ENCODE peak calls at places on chromosome 17, in nine cellular contexts. One of them, this sample, is unnamed.

GRCh38 chr17:30956764-30957374 is 14.0 kb upstream of the RNF135 start:
- DNase-seq in brain microvascular endothelial cell: no peak
- DNase-seq in AG10803: no peak
- DNase-seq in AG04449: no peak
- DNase-seq in mucosa of descending colon: no peak
- DNase-seq in AG09319: no peak
- DNase-seq in CD4-positive, alpha-beta T cell: no peak
- DNase-seq in gastrocnemius medialis: no peak
- DNase-seq in A549: no peak
- DNase-seq in this sample: no peak

GRCh38 chr17:50381260-50381815 is 8.3 kb downstream of the EME1 start:
- DNase-seq in AG09319: no peak
- DNase-seq in CD4-positive, alpha-beta T cell: no peak
- DNase-seq in AG10803: no peak
- DNase-seq in gastrocnemius medialis: no peak
- DNase-seq in brain microvascular endothelial cell: no peak
- DNase-seq in mucosa of descending colon: no peak
- DNase-seq in A549: no peak
- DNase-seq in AG04449: no peak
- DNase-seq in this sample: no peak

GRCh38 chr17:83073389-83074063 is 5.9 kb upstream of the METRNL start:
- DNase-seq in AG04449: no peak
- DNase-seq in AG09319: no peak
- DNase-seq in AG10803: no peak
- DNase-seq in gastrocnemius medialis: no peak
- DNase-seq in brain microvascular endothelial cell: no peak
- DNase-seq in A549: no peak
- DNase-seq in CD4-positive, alpha-beta T cell: no peak
- DNase-seq in mucosa of descending colon: peak; percentile 88
- DNase-seq in this sample: no peak

GRCh38 chr17:34974179-34974578 is 6.1 kb upstream of the LIG3 start:
- DNase-seq in AG04449: no peak
- DNase-seq in CD4-positive, alpha-beta T cell: no peak
- DNase-seq in A549: no peak
- DNase-seq in brain microvascular endothelial cell: no peak
- DNase-seq in mucosa of descending colon: no peak
- DNase-seq in gastrocnemius medialis: no peak
- DNase-seq in AG09319: no peak
- DNase-seq in AG10803: no peak
- DNase-seq in this sample: no peak

GRCh38 chr17:7903154-7904103 is 12.7 kb downstream of the RNF227 start:
- DNase-seq in brain microvascular endothelial cell: peak; percentile 14
- DNase-seq in mucosa of descending colon: no peak
- DNase-seq in AG10803: no peak
- DNase-seq in gastrocnemius medialis: no peak
- DNase-seq in A549: no peak
- DNase-seq in CD4-positive, alpha-beta T cell: no peak
- DNase-seq in AG04449: no peak
- DNase-seq in AG09319: no peak
- DNase-seq in this sample: no peak

GRCh38 chr17:81685108-81685507 is 1.3 kb downstream of the HGS start:
- DNase-seq in CD4-positive, alpha-beta T cell: peak; percentile 21
- DNase-seq in AG09319: no peak
- DNase-seq in AG04449: peak; percentile 21
- DNase-seq in gastrocnemius medialis: no peak
- DNase-seq in mucosa of descending colon: no peak
- DNase-seq in AG10803: peak; percentile 58
- DNase-seq in A549: no peak
- DNase-seq in brain microvascular endothelial cell: peak; percentile 73
- DNase-seq in this sample: no peak

GRCh38 chr17:16380640-16381495 is at the start of gene UBB:
- DNase-seq in AG04449: peak; percentile 95
- DNase-seq in AG09319: peak; percentile 98
- DNase-seq in mucosa of descending colon: peak; percentile 96
- DNase-seq in gastrocnemius medialis: peak; percentile 98
- DNase-seq in AG10803: peak; percentile 99
- DNase-seq in A549: peak; percentile 100
- DNase-seq in brain microvascular endothelial cell: peak; percentile 98
- DNase-seq in CD4-positive, alpha-beta T cell: peak; percentile 89
- DNase-seq in this sample: peak; percentile 94

GRCh38 chr17:42518755-42519545 is 17.1 kb upstream of the NAGLU start:
- DNase-seq in CD4-positive, alpha-beta T cell: no peak
- DNase-seq in AG04449: no peak
- DNase-seq in gastrocnemius medialis: peak; percentile 61
- DNase-seq in AG10803: peak; percentile 25
- DNase-seq in mucosa of descending colon: peak; percentile 89
- DNase-seq in A549: peak; percentile 84
- DNase-seq in AG09319: no peak
- DNase-seq in brain microvascular endothelial cell: peak; percentile 24
- DNase-seq in this sample: no peak

GRCh38 chr17:78780852-78781338 is 1.2 kb downstream of the CYTH1 start:
- DNase-seq in A549: no peak
- DNase-seq in CD4-positive, alpha-beta T cell: peak; percentile 29
- DNase-seq in AG04449: no peak
- DNase-seq in brain microvascular endothelial cell: no peak
- DNase-seq in AG09319: no peak
- DNase-seq in AG10803: no peak
- DNase-seq in mucosa of descending colon: no peak
- DNase-seq in gastrocnemius medialis: no peak
- DNase-seq in this sample: no peak

GRCh38 chr17:7932949-7933348 is 943 bp downstream of the CNTROB start:
- DNase-seq in AG04449: no peak
- DNase-seq in AG10803: peak; percentile 50
- DNase-seq in AG09319: no peak
- DNase-seq in gastrocnemius medialis: peak; percentile 31
- DNase-seq in mucosa of descending colon: peak; percentile 65
- DNase-seq in CD4-positive, alpha-beta T cell: no peak
- DNase-seq in A549: peak; percentile 71
- DNase-seq in brain microvascular endothelial cell: peak; percentile 68
- DNase-seq in this sample: peak; percentile 51

GRCh38 chr17:59038734-59039133 is 67.9 kb downstream of the TRIM37 start:
- DNase-seq in AG09319: no peak
- DNase-seq in AG04449: peak; percentile 2
- DNase-seq in mucosa of descending colon: no peak
- DNase-seq in AG10803: peak; percentile 23
- DNase-seq in gastrocnemius medialis: no peak
- DNase-seq in brain microvascular endothelial cell: peak; percentile 57
- DNase-seq in A549: no peak
- DNase-seq in CD4-positive, alpha-beta T cell: no peak
- DNase-seq in this sample: no peak

GRCh38 chr17:17561408-17562144 is 29.9 kb downstream of the PEMT start:
- DNase-seq in AG04449: no peak
- DNase-seq in gastrocnemius medialis: peak; percentile 67
- DNase-seq in brain microvascular endothelial cell: no peak
- DNase-seq in A549: no peak
- DNase-seq in mucosa of descending colon: peak; percentile 56
- DNase-seq in AG10803: no peak
- DNase-seq in AG09319: no peak
- DNase-seq in CD4-positive, alpha-beta T cell: no peak
- DNase-seq in this sample: no peak

GRCh38 chr17:1908699-1909309 is 79.0 kb downstream of the RPA1 start:
- DNase-seq in mucosa of descending colon: peak; percentile 45
- DNase-seq in brain microvascular endothelial cell: peak; percentile 65
- DNase-seq in AG04449: peak; percentile 14
- DNase-seq in A549: peak; percentile 81
- DNase-seq in AG10803: peak; percentile 75
- DNase-seq in CD4-positive, alpha-beta T cell: peak; percentile 13
- DNase-seq in AG09319: peak; percentile 54
- DNase-seq in gastrocnemius medialis: peak; percentile 55
- DNase-seq in this sample: peak; percentile 69

GRCh38 chr17:50129946-50130777 is at the start of gene SAMD14:
- DNase-seq in AG04449: no peak
- DNase-seq in brain microvascular endothelial cell: no peak
- DNase-seq in CD4-positive, alpha-beta T cell: peak; percentile 33
- DNase-seq in AG09319: no peak
- DNase-seq in gastrocnemius medialis: no peak
- DNase-seq in A549: no peak
- DNase-seq in AG10803: peak; percentile 28
- DNase-seq in mucosa of descending colon: no peak
- DNase-seq in this sample: peak; percentile 76

GRCh38 chr17:2174471-2175293 is 119.8 kb downstream of the HIC1 start:
- DNase-seq in gastrocnemius medialis: peak; percentile 29
- DNase-seq in A549: peak; percentile 62
- DNase-seq in mucosa of descending colon: peak; percentile 49
- DNase-seq in CD4-positive, alpha-beta T cell: no peak
- DNase-seq in AG04449: peak; percentile 78
- DNase-seq in brain microvascular endothelial cell: peak; percentile 99
- DNase-seq in AG10803: peak; percentile 82
- DNase-seq in AG09319: peak; percentile 92
- DNase-seq in this sample: no peak

GRCh38 chr17:75635610-75636202 is 2.5 kb downstream of the SMIM5 start:
- DNase-seq in AG10803: no peak
- DNase-seq in gastrocnemius medialis: peak; percentile 56
- DNase-seq in brain microvascular endothelial cell: no peak
- DNase-seq in CD4-positive, alpha-beta T cell: no peak
- DNase-seq in mucosa of descending colon: peak; percentile 77
- DNase-seq in AG04449: no peak
- DNase-seq in AG09319: no peak
- DNase-seq in A549: no peak
- DNase-seq in this sample: no peak

GRCh38 chr17:59684967-59685366 is 22.3 kb downstream of the PTRH2 start:
- DNase-seq in brain microvascular endothelial cell: no peak
- DNase-seq in gastrocnemius medialis: no peak
- DNase-seq in CD4-positive, alpha-beta T cell: no peak
- DNase-seq in A549: no peak
- DNase-seq in AG04449: no peak
- DNase-seq in AG10803: no peak
- DNase-seq in AG09319: no peak
- DNase-seq in mucosa of descending colon: no peak
- DNase-seq in this sample: no peak

GRCh38 chr17:63433746-63434591 is 12.1 kb downstream of the CYB561 start:
- DNase-seq in A549: peak; percentile 70
- DNase-seq in mucosa of descending colon: peak; percentile 53
- DNase-seq in AG10803: peak; percentile 98
- DNase-seq in gastrocnemius medialis: peak; percentile 82
- DNase-seq in CD4-positive, alpha-beta T cell: no peak
- DNase-seq in AG04449: peak; percentile 85
- DNase-seq in AG09319: peak; percentile 89
- DNase-seq in brain microvascular endothelial cell: peak; percentile 87
- DNase-seq in this sample: no peak
- TF ChIP-seq CTCF in A549: no peak
- TF ChIP-seq CTCF in mucosa of descending colon: no peak
- TF ChIP-seq CTCF in AG10803: peak; percentile 23
- TF ChIP-seq CTCF in gastrocnemius medialis: no peak
- TF ChIP-seq CTCF in CD4-positive, alpha-beta T cell: no peak
- TF ChIP-seq CTCF in AG04449: no peak
- TF ChIP-seq CTCF in AG09319: peak; percentile 24
- TF ChIP-seq CTCF in brain microvascular endothelial cell: peak; percentile 27
- TF ChIP-seq CTCF in this sample: no peak

DNA sequence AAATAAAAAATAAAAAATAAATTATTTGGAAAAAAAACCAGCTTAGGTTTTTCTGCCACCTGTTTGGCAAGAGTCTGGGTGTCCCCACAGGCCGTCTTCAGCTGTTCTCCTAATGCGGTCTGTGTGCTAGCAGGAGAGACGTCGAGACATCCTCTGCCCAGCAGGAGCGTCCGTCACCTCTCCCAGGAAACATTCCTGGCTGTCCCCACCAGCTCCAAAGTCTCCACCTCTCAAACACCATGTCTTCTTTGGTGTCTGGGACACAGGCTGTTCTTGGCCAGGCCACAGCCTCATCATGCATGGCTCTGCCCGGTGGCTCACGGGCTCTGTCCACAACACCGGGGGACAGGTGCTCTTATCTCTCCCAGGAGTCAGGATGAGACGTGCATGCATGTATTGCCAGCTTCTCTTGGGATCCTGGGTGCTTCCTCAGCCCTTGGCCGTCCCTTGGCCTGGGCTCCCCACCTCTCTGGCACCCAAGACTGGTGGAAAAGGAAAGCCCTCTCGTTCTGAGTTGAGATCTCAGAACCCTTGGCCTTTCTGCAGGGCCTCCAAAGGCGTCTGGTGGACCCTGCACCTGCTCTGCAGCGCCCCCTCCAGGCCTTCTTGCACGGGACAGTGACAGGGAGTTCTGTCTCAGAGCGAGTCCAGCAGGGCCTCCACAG is 84.9 kb upstream of the CBX4 start:
- DNase-seq in AG04449: no peak
- DNase-seq in AG10803: no peak
- DNase-seq in mucosa of descending colon: peak; percentile 84
- DNase-seq in gastrocnemius medialis: no peak
- DNase-seq in AG09319: no peak
- DNase-seq in CD4-positive, alpha-beta T cell: peak; percentile 20
- DNase-seq in brain microvascular endothelial cell: no peak
- DNase-seq in A549: peak; percentile 77
- DNase-seq in this sample: peak; percentile 50
- TF ChIP-seq CTCF in AG04449: peak; percentile 61
- TF ChIP-seq CTCF in AG10803: peak; percentile 43
- TF ChIP-seq CTCF in mucosa of descending colon: peak; percentile 35
- TF ChIP-seq CTCF in gastrocnemius medialis: no peak
- TF ChIP-seq CTCF in AG09319: peak; percentile 37
- TF ChIP-seq CTCF in CD4-positive, alpha-beta T cell: no peak
- TF ChIP-seq CTCF in brain microvascular endothelial cell: peak; percentile 73
- TF ChIP-seq CTCF in A549: peak; percentile 46
- TF ChIP-seq CTCF in this sample: peak; percentile 47

DNA sequence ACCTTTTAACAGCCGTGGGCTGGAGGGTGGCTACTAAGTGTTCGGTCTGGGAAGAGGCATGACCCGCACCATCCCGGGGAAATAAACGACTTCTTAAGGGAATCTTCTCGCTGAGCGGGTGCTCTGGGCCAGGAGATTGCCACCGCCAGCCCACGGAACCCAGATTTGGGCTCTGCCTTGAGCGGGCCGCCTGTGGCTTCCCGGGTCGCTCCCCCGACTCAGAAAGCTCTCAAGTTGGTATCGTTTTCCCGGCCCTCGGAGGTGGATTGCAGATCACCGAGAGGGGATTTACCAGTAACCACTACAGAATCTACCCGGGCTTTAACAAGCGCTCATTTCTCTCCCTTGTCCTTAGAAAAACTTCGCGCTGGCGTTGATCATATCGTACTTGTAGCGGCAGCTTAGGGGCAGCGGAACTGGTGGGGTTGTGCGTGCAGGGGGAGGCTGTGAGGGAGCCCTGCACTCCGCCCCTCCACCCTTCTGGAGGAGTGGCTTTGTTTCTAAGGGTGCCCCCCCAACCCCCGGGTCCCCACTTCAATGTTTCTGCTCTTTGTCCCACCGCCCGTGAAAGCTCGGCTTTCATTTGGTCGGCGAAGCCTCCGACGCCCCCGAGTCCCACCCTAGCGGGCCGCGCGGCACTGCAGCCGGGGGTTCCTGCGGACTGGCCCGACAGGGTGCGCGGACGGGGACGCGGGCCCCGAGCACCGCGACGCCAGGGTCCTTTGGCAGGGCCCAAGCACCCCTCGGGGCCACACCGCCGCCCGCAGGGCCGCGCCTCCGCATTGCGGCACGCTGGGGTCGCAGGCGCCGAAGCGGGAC is 3.6 kb upstream of the CBX4 start:
- DNase-seq in AG09319: no peak
- DNase-seq in CD4-positive, alpha-beta T cell: no peak
- DNase-seq in A549: no peak
- DNase-seq in AG04449: no peak
- DNase-seq in brain microvascular endothelial cell: no peak
- DNase-seq in mucosa of descending colon: peak; percentile 47
- DNase-seq in gastrocnemius medialis: no peak
- DNase-seq in AG10803: no peak
- DNase-seq in this sample: no peak
- TF ChIP-seq CTCF in AG09319: no peak
- TF ChIP-seq CTCF in CD4-positive, alpha-beta T cell: no peak
- TF ChIP-seq CTCF in A549: no peak
- TF ChIP-seq CTCF in AG04449: no peak
- TF ChIP-seq CTCF in brain microvascular endothelial cell: peak; percentile 30
- TF ChIP-seq CTCF in mucosa of descending colon: no peak
- TF ChIP-seq CTCF in gastrocnemius medialis: no peak
- TF ChIP-seq CTCF in AG10803: no peak
- TF ChIP-seq CTCF in this sample: no peak

GRCh38 chr17:10357768-10358167 is 15.0 kb downstream of the MYH13 start:
- DNase-seq in AG04449: no peak
- DNase-seq in mucosa of descending colon: no peak
- DNase-seq in A549: peak; percentile 31
- DNase-seq in gastrocnemius medialis: no peak
- DNase-seq in AG10803: no peak
- DNase-seq in AG09319: no peak
- DNase-seq in CD4-positive, alpha-beta T cell: no peak
- DNase-seq in brain microvascular endothelial cell: no peak
- DNase-seq in this sample: peak; percentile 50
- TF ChIP-seq CTCF in AG04449: peak; percentile 41
- TF ChIP-seq CTCF in mucosa of descending colon: no peak
- TF ChIP-seq CTCF in A549: peak; percentile 43
- TF ChIP-seq CTCF in gastrocnemius medialis: no peak
- TF ChIP-seq CTCF in AG10803: peak; percentile 37
- TF ChIP-seq CTCF in AG09319: peak; percentile 22
- TF ChIP-seq CTCF in CD4-positive, alpha-beta T cell: peak; percentile 23
- TF ChIP-seq CTCF in brain microvascular endothelial cell: peak; percentile 29
- TF ChIP-seq CTCF in this sample: peak; percentile 50